ENCODE peak calls at places on chromosomes 13 and 19, in nine cellular contexts. V is lung, D is choroid plexus epithelial cell, Y is left ventricle myocardium superior, P is NCI-H1694 treated with DMSO at 0.1 percent for 48 hours, F is germinal center, W is epithelial cell of esophagus, Z is T-helper 17 cell, C is AG04449. I is an unnamed sample.

GRCh38 chr13:47628666-47629065 is 372.4 kb downstream of the SUCLA2 start:
- DNase-seq in V (no peak), D (no peak), Y (no peak), P (no peak), F (no peak), W (peak), Z (no peak), C (no peak), I (no peak)

GRCh38 chr19:34577056-34577455 is 95.5 kb downstream of the WTIP start:
- DNase-seq in V (no peak), D (no peak), Y (no peak), P (no peak), F (no peak), W (no peak), Z (no peak), C (no peak), I (no peak)

GRCh38 chr19:10007366-10007765 is 2.9 kb downstream of the COL5A3 start:
- DNase-seq in V (no peak), D (no peak), Y (peak), P (no peak), F (no peak), W (no peak), Z (no peak), C (no peak), I (no peak)

GRCh38 chr13:27403727-27404385 is 20.6 kb upstream of the GTF3A start:
- DNase-seq in V (no peak), D (no peak), Y (no peak), P (no peak), F (no peak), W (no peak), Z (no peak), C (no peak), I (no peak)

GRCh38 chr19:45462174-45462573 is 5.6 kb upstream of the FOSB start:
- DNase-seq in V (no peak), D (no peak), Y (no peak), P (no peak), F (no peak), W (no peak), Z (no peak), C (no peak), I (no peak)

GRCh38 chr19:36140289-36141038 is 598 bp downstream of the CAPNS1 start:
- DNase-seq in V (peak), D (peak), Y (peak), P (peak), F (peak), W (peak), Z (no peak), C (no peak), I (peak)

GRCh38 chr13:72431981-72432617 is 295.3 kb downstream of the MZT1 start:
- DNase-seq in V (no peak), D (peak), Y (no peak), P (no peak), F (no peak), W (no peak), Z (no peak), C (no peak), I (no peak)

GRCh38 chr19:46361915-46362314 is 15.0 kb downstream of the PPP5C start:
- DNase-seq in V (no peak), D (peak), Y (no peak), P (no peak), F (no peak), W (no peak), Z (no peak), C (no peak), I (no peak)

GRCh38 chr19:47296036-47296435 is 13.6 kb upstream of the C5AR1 start:
- DNase-seq in V (peak), D (peak), Y (peak), P (peak), F (peak), W (peak), Z (peak), C (no peak), I (peak)

GRCh38 chr13:92187378-92187989 is 789.1 kb downstream of the GPC5 start:
- DNase-seq in V (no peak), D (peak), Y (no peak), P (peak), F (peak), W (peak), Z (no peak), C (no peak), I (peak)

GRCh38 chr13:51435002-51435578 is 17.7 kb downstream of the INTS6 start:
- DNase-seq in V (no peak), D (peak), Y (no peak), P (peak), F (no peak), W (peak), Z (no peak), C (no peak), I (no peak)

GRCh38 chr13:51724721-51725120 is 79.2 kb downstream of the DHRS12 start:
- DNase-seq in V (no peak), D (no peak), Y (no peak), P (no peak), F (no peak), W (no peak), Z (no peak), C (no peak), I (no peak)

I was measured in B cell.